ENCODE peak calls at places on chromosome 14, in ten cellular contexts. I is H54; V is CD8-positive, alpha-beta memory T cell; W is EL; O is activated CD4-positive, alpha-beta T cell treated with anti-CD3 and anti-CD28 coated beads, Interleukin-2, amount 50 U/mL, for 48 hours; F is T-helper 2 cell; X is H1; G is RPMI7951; A is activated naive CD4-positive, alpha-beta T cell treated with anti-CD3 and anti-CD28 coated beads, Interleukin-2, amount 10 ng/mL, durations not matched to agents 7 days and 5 days; T is iPS DF 6.9. H is an unnamed sample.

GRCh38 chr14:24840204-24840893 is 206.4 kb upstream of the GZMB start:
- DNase-seq in X (no peak), W (peak; percentile 49), A (no peak), V (no peak), F (no peak), G (peak; percentile 42), T (no peak), O (no peak), I (no peak), H (no peak)

GRCh38 chr14:89641495-89642162 is 224.6 kb upstream of the FOXN3 start:
- DNase-seq in O (no peak), V (no peak), G (no peak), W (no peak), X (no peak), A (peak; percentile 36), F (no peak), I (no peak), T (no peak), H (no peak)

GRCh38 chr14:29717906-29718305 is 209.7 kb downstream of the PRKD1 start:
- DNase-seq in F (no peak), V (no peak), W (no peak), I (no peak), T (no peak), G (peak; percentile 46), O (no peak), A (no peak), X (no peak), H (no peak)

GRCh38 chr14:22472935-22473854 is 115.8 kb downstream of the DAD1 start:
- DNase-seq in T (peak; percentile 33), W (peak; percentile 41), A (no peak), F (no peak), O (no peak), G (peak; percentile 60), X (no peak), V (no peak), I (no peak), H (no peak)

GRCh38 chr14:55354500-55354899 is 57.1 kb downstream of the ATG14 start:
- DNase-seq in I (peak; percentile 9), O (peak; percentile 68), W (peak; percentile 36), A (peak; percentile 76), V (peak; percentile 41), T (peak; percentile 31), G (peak; percentile 23), F (no peak), X (peak; percentile 21), H (peak; percentile 26)

GRCh38 chr14:20714593-20715250 is 26.2 kb downstream of the ANG start:
- DNase-seq in W (peak; percentile 17), A (no peak), G (peak; percentile 74), T (no peak), F (no peak), V (no peak), X (no peak), I (peak; percentile 63), O (no peak), H (no peak)

GRCh38 chr14:95043732-95044462 is 113.4 kb downstream of the DICER1 start:
- DNase-seq in X (no peak), I (no peak), A (no peak), G (no peak), W (no peak), O (no peak), F (no peak), V (no peak), T (no peak), H (no peak)

GRCh38 chr14:54252072-54252730 is 144.6 kb upstream of the CDKN3 start:
- DNase-seq in O (no peak), V (no peak), I (peak; percentile 33), G (peak; percentile 92), A (no peak), W (peak; percentile 89), F (no peak), X (no peak), T (no peak), H (no peak)

GRCh38 chr14:23141706-23142467 is 22.8 kb upstream of the CEBPE start:
- DNase-seq in V (no peak), I (peak; percentile 15), T (no peak), F (no peak), X (no peak), G (peak; percentile 84), A (no peak), W (peak; percentile 74), O (no peak), H (no peak)

GRCh38 chr14:106802413-106803364 is 1276.3 kb downstream of the TMEM121 start:
- DNase-seq in T (no peak), I (no peak), O (no peak), A (no peak), F (no peak), V (no peak), G (no peak), W (no peak), X (no peak), H (no peak)